ENCODE peak calls at places on chromosomes 12 and 14, in four cellular contexts. G is colonic mucosa, Z is PC-3, E is mesendoderm. X is an unnamed sample. For H3K36me3, the result is how much of the 10 kb centered on the place peaks cover.

GRCh38 chr12:6165418-6165817 is 34.8 kb upstream of the CD9 start:
- DNase-seq in G (no peak), Z (no peak), E (no peak), X (no peak)

GRCh38 chr12:108689314-108690190 is 41.8 kb downstream of the CORO1C start:
- DNase-seq in G (no peak), Z (no peak), E (peak), X (no peak)

GRCh38 chr14:72741836-72742681 is 151.8 kb downstream of the DPF3 start:
- DNase-seq in G (peak), Z (no peak), E (no peak), X (no peak)

GRCh38 chr12:46472893-46473633 is 100.5 kb upstream of the SLC38A2 start:
- DNase-seq in G (peak), Z (peak), E (no peak), X (no peak)

GRCh38 chr14:104283197-104284106 is 145.1 kb downstream of the KIF26A start:
- DNase-seq in G (peak), Z (no peak), E (no peak), X (no peak)

GRCh38 chr14:106875503-106875902 is 1349.1 kb downstream of the TMEM121 start:
- DNase-seq in G (peak), Z (no peak), E (no peak), X (no peak)

GRCh38 chr12:53005215-53005985 is 856 bp upstream of the EIF4B start:
- DNase-seq in G (no peak), Z (no peak), E (peak), X (no peak)

GRCh38 chr12:39902823-39903222 is 203.1 kb downstream of the SLC2A13 start:
- DNase-seq in G (no peak), Z (no peak), E (no peak), X (no peak)

GRCh38 chr14:99790978-99791376 is 2.2 kb upstream of the EML1 start:
- DNase-seq in G (no peak), Z (no peak), E (no peak), X (no peak)

GRCh38 chr12:55515696-55516095 is 23.5 kb downstream of the OR6C68 start:
- DNase-seq in G (no peak), Z (peak), E (peak), X (no peak)

GRCh38 chr12:92226961-92227360 is 81.3 kb upstream of the BTG1 start:
- DNase-seq in G (no peak), Z (no peak), E (no peak), X (no peak)

GRCh38 chr12:74370608-74371216 is 166.9 kb upstream of the ATXN7L3B start:
- DNase-seq in G (no peak), Z (no peak), E (no peak), X (no peak)

GRCh38 chr12:107442593-107442992 is 243.0 kb upstream of the PWP1 start:
- DNase-seq in G (no peak), Z (no peak), E (no peak), X (no peak)

GRCh38 chr12:49030714-49031572 is 12.4 kb upstream of the PRKAG1 start:
- DNase-seq in G (no peak), Z (no peak), E (no peak), X (no peak)

GRCh38 chr12:120121766-120122293 is 5.3 kb upstream of the RAB35 start:
- DNase-seq in G (no peak), Z (no peak), E (no peak), X (no peak)

GRCh38 chr14:53055003-53055402 is 98.1 kb downstream of the DDHD1 start:
- DNase-seq in G (no peak), Z (peak), E (peak), X (peak)

GRCh38 chr12:100020370-100020769 is 35.6 kb upstream of the ANKS1B start:
- DNase-seq in G (no peak), Z (peak), E (peak), X (no peak)

GRCh38 chr14:74667758-74668157 is 45.1 kb downstream of the AREL1 start:
- DNase-seq in G (no peak), Z (no peak), E (no peak), X (no peak)

GRCh38 chr12:39619316-39619659 is 315 bp downstream of the ABCD2 start:
- DNase-seq in G (no peak), Z (no peak), E (no peak), X (no peak)

GRCh38 chr12:52579468-52580450 is 6.1 kb upstream of the KRT74 start:
- DNase-seq in G (no peak), Z (no peak), E (no peak), X (no peak)

GRCh38 chr12:99529966-99530365 is 117.6 kb upstream of the GARIN6 start:
- DNase-seq in G (no peak), Z (peak), E (no peak), X (no peak)

GRCh38 chr14:67359319-67359774 is 257 bp downstream of the ATP6V1D start:
- DNase-seq in G (no peak), Z (peak), E (peak), X (no peak)

GRCh38 chr14:55850803-55851202 is 267.4 kb upstream of the PELI2 start:
- DNase-seq in G (peak), Z (peak), E (no peak), X (no peak)

GRCh38 chr12:109702126-109702841 is 11.3 kb upstream of the FAM222A start:
- DNase-seq in G (no peak), Z (no peak), E (no peak), X (no peak)

GRCh38 chr12:39386335-39386734 is 56.6 kb downstream of the KIF21A start:
- DNase-seq in G (no peak), Z (no peak), E (no peak), X (no peak)

GRCh38 chr12:11717533-11717961 is 68.1 kb downstream of the ETV6 start:
- DNase-seq in G (no peak), Z (no peak), E (no peak), X (no peak)

GRCh38 chr12:75361408-75361807 is 26.9 kb downstream of the GLIPR1L1 start:
- DNase-seq in G (no peak), Z (no peak), E (no peak), X (no peak)

GRCh38 chr12:34335819-34336262 is 313.5 kb downstream of the ALG10 start:
- DNase-seq in G (no peak), Z (peak), E (no peak), X (no peak)

GRCh38 chr14:49972199-49972671 is 79.4 kb downstream of the ARF6 start:
- DNase-seq in G (peak), Z (peak), E (peak), X (peak)

GRCh38 chr12:124392271-124392990 is 97.5 kb downstream of the RFLNA start:
- DNase-seq in G (peak), Z (no peak), E (peak), X (no peak)

GRCh38 chr12:28936711-28937110 is 212.4 kb upstream of the FAR2 start:
- DNase-seq in G (no peak), Z (no peak), E (no peak), X (no peak)

GRCh38 chr12:41189395-41190251 is 1.5 kb downstream of the PDZRN4 start:
- DNase-seq in G (no peak), Z (no peak), E (peak), X (no peak)

GRCh38 chr12:94242871-94243270 is 94.5 kb downstream of the PLXNC1 start:
- DNase-seq in G (no peak), Z (no peak), E (no peak), X (no peak)

GRCh38 chr14:83473416-83473815 is 1939.8 kb upstream of the SEL1L start:
- DNase-seq in G (no peak), Z (no peak), E (no peak), X (no peak)

GRCh38 chr14:63308723-63309317 is 9.9 kb downstream of the GPHB5 start:
- DNase-seq in G (no peak), Z (peak), E (peak), X (no peak)

GRCh38 chr14:42027271-42027670 is 420.6 kb downstream of the LRFN5 start:
- DNase-seq in G (no peak), Z (peak), E (no peak), X (no peak)

GRCh38 chr12:3048540-3048939 is 28.6 kb upstream of the TSPAN9 start:
- DNase-seq in G (no peak), Z (no peak), E (no peak), X (no peak)

GRCh38 chr12:88932457-88932856 is 352.2 kb upstream of the KITLG start:
- DNase-seq in G (no peak), Z (no peak), E (no peak), X (no peak)
- H3K9ac ChIP-seq in G (no peak), Z (no peak), E (no peak), X (no peak)

GRCh38 chr14:103131580-103131979 is 8.3 kb downstream of the TNFAIP2 start:
- DNase-seq in G (no peak), Z (no peak), E (no peak), X (no peak)

GRCh38 chr14:103130965-103131364 is 7.7 kb downstream of the TNFAIP2 start:
- DNase-seq in G (no peak), Z (peak), E (no peak), X (no peak)

GRCh38 chr14:103128631-103129300 is 5.5 kb downstream of the TNFAIP2 start:
- DNase-seq in G (no peak), Z (peak), E (no peak), X (no peak)

GRCh38 chr14:103129301-103130016 is 6.2 kb downstream of the TNFAIP2 start:
- DNase-seq in G (no peak), Z (peak), E (peak), X (no peak)

GRCh38 chr14:103130017-103130764 is 6.9 kb downstream of the TNFAIP2 start:
- DNase-seq in G (no peak), Z (no peak), E (no peak), X (no peak)
- H3K36me3 ChIP-seq in G (under half), Z (under half), E (under half), X (under half)

GRCh38 chr14:61575751-61576150 is 119.6 kb upstream of the HIF1A start:
- DNase-seq in G (no peak), Z (peak), E (no peak), X (no peak)
- H3K9ac ChIP-seq in G (no peak), Z (no peak), E (no peak), X (no peak)

GRCh38 chr12:110826592-110827200 is 20.1 kb upstream of the CCDC63 start:
- DNase-seq in G (peak), Z (peak), E (peak), X (peak)
- H3K36me3 ChIP-seq in G (under half), Z (under half), E (under half), X (under half)

GRCh38 chr14:64509036-64509435 is 4.5 kb downstream of the ZBTB1 start:
- DNase-seq in G (peak), Z (no peak), E (peak), X (no peak)
- H3K9ac ChIP-seq in G (no peak), Z (no peak), E (peak), X (no peak)

GRCh38 chr12:57268264-57268663 is 17.3 kb upstream of the STAC3 start:
- DNase-seq in G (no peak), Z (peak), E (peak), X (no peak)

GRCh38 chr12:57266681-57267080 is 15.7 kb upstream of the STAC3 start:
- DNase-seq in G (no peak), Z (no peak), E (no peak), X (no peak)

GRCh38 chr12:57272337-57273151 is 21.6 kb upstream of the STAC3 start:
- DNase-seq in G (no peak), Z (no peak), E (peak), X (no peak)

GRCh38 chr12:57273516-57273915 is 22.5 kb upstream of the STAC3 start:
- DNase-seq in G (no peak), Z (no peak), E (no peak), X (no peak)

GRCh38 chr12:57270966-57271470 is 20.0 kb upstream of the STAC3 start:
- DNase-seq in G (no peak), Z (no peak), E (peak), X (no peak)
- H3K36me3 ChIP-seq in G (under half), Z (under half), E (under half), X (half or more)

GRCh38 chr14:68681256-68681655 is 111.6 kb downstream of the ZFP36L1 start:
- DNase-seq in G (no peak), Z (no peak), E (no peak), X (no peak)
- H3K9ac ChIP-seq in G (no peak), Z (no peak), E (no peak), X (no peak)

GRCh38 chr12:62562892-62563291 is 96.3 kb downstream of the MON2 start:
- DNase-seq in G (no peak), Z (no peak), E (peak), X (no peak)
- H3K36me3 ChIP-seq in G (under half), Z (under half), E (under half), X (under half)

GRCh38 chr14:94572637-94573303 is 8.5 kb upstream of the SERPINA5 start:
- DNase-seq in G (no peak), Z (no peak), E (no peak), X (no peak)

GRCh38 chr14:94570440-94570839 is 9.2 kb downstream of the SERPINA4 start:
- DNase-seq in G (no peak), Z (no peak), E (no peak), X (no peak)

GRCh38 chr14:94571395-94571794 is 9.8 kb upstream of the SERPINA5 start:
- DNase-seq in G (no peak), Z (no peak), E (no peak), X (no peak)

GRCh38 chr14:94573706-94574105 is 7.5 kb upstream of the SERPINA5 start:
- DNase-seq in G (no peak), Z (no peak), E (no peak), X (no peak)

DNA sequence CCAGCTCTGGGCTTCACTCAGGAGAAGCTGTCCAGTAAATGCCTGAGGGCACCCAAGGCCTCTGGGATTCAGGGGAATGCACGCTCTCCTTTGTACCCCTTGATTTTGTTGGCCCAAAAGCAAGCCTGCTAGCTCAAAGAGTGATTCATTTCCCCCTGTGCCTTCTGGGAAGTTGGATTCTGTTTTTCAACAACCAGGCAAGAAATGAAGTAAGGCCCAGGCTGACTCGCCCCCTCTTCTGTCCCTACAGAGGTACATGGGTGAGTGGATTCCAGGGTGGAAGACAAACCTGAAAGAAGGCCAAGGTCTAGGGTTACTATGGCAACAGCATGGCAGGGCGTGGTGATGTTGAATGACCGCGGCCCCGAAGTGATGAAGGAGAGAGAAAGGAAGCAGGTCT is 9.3 kb upstream of the SERPINA5 start:
- DNase-seq in G (no peak), Z (no peak), E (no peak), X (no peak)
- H3K9ac ChIP-seq in G (no peak), Z (no peak), E (no peak), X (no peak)

DNA sequence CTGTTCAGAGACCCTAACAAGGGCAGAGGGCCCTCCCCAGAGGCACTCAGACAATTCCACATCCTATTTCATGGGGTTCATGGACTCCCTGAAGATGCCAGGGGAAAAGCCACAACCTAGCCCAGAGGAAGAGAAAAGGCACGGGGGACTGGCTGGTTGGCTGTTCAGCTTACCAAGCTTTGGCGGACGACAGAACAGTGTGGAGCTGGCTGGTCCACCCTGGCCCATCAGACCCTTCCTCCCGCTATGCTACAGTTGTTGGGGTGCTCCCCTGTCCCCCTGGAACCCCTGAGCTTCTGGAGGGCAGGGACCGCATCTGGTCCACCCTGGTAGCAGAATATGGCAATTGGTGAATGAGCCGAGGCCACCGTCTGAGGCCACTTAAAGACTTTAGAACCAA is 6.3 kb downstream of the TESC start:
- DNase-seq in G (no peak), Z (no peak), E (no peak), X (no peak)
- H3K36me3 ChIP-seq in G (under half), Z (under half), E (under half), X (under half)